ENCODE peak calls at places on chromosomes 2 and 18, in eight cellular contexts. Y is cardiac fibroblast, V is A549, J is tibial nerve, Q is AG09309, F is lower lobe of right lung, R is pancreas, C is tibial artery. O is an unnamed sample.

GRCh38 chr2:71749671-71750101 is 296.3 kb downstream of the DYSF start:
- DNase-seq in Q (peak), Y (peak), F (no peak), J (no peak), V (no peak), C (no peak), R (no peak), O (peak)

GRCh38 chr2:157895531-157895930 is 19.4 kb upstream of the ACVR1 start:
- DNase-seq in C (no peak), F (no peak), V (no peak), R (no peak), Q (no peak), J (no peak), Y (peak), O (peak)

GRCh38 chr18:48238206-48238605 is 171.0 kb downstream of the ZBTB7C start:
- DNase-seq in F (no peak), Y (peak), Q (no peak), V (no peak), R (no peak), J (no peak), C (no peak), O (peak)

GRCh38 chr2:101697124-101697793 is at the start of gene MAP4K4:
- DNase-seq in R (peak), Q (peak), C (peak), J (peak), F (peak), Y (peak), V (peak), O (peak)

GRCh38 chr2:128604045-128604444 is 285.4 kb upstream of the HS6ST1 start:
- DNase-seq in J (no peak), R (peak), V (no peak), F (no peak), Y (no peak), Q (no peak), C (no peak), O (no peak)

GRCh38 chr2:169828141-169828811 is 1.0 kb downstream of the UBR3 start:
- DNase-seq in Q (no peak), V (peak), F (peak), Y (peak), R (no peak), C (peak), J (no peak), O (peak)

GRCh38 chr18:41165625-41166024 is 789.4 kb upstream of the PIK3C3 start:
- DNase-seq in F (no peak), Y (no peak), Q (no peak), R (no peak), V (no peak), C (no peak), J (no peak), O (no peak)

GRCh38 chr2:165114345-165114943 is 89.4 kb downstream of the SCN3A start:
- DNase-seq in C (no peak), Y (peak), J (no peak), F (no peak), V (no peak), Q (no peak), R (no peak), O (peak)

GRCh38 chr2:72367530-72368225 is 220.0 kb upstream of the CYP26B1 start:
- DNase-seq in Y (peak), F (peak), V (peak), R (no peak), C (peak), J (no peak), Q (peak), O (peak)

GRCh38 chr2:63899639-63900038 is 57.9 kb downstream of the UGP2 start:
- DNase-seq in Q (no peak), Y (no peak), C (no peak), R (no peak), V (no peak), F (no peak), J (no peak), O (peak)

GRCh38 chr2:101089942-101090799 is 61.0 kb downstream of the TBC1D8 start:
- DNase-seq in C (no peak), R (no peak), J (no peak), V (no peak), Y (no peak), F (no peak), Q (no peak), O (no peak)

GRCh38 chr18:12862467-12862866 is 21.6 kb downstream of the PTPN2 start:
- DNase-seq in R (no peak), Y (no peak), Q (no peak), J (no peak), F (no peak), C (no peak), V (no peak), O (no peak)

GRCh38 chr18:73888565-73888964 is 259.1 kb downstream of the FBXO15 start:
- DNase-seq in J (no peak), R (no peak), V (no peak), Y (no peak), F (no peak), Q (no peak), C (no peak), O (no peak)

GRCh38 chr2:241066171-241066892 is 35.8 kb downstream of the MTERF4 start:
- DNase-seq in V (no peak), Q (no peak), F (no peak), R (peak), Y (no peak), C (no peak), J (no peak), O (no peak)

GRCh38 chr2:173959358-173959884 is 5.8 kb downstream of the SP3 start:
- DNase-seq in Q (no peak), Y (no peak), J (no peak), R (no peak), F (no peak), V (no peak), C (no peak), O (no peak)
- H3K4me3 ChIP-seq in Q (no peak), Y (no peak), J (no peak), R (no peak), F (no peak), V (no peak), C (no peak), O (no peak)

GRCh38 chr2:179952658-179953057 is 54.4 kb downstream of the CWC22 start:
- DNase-seq in Q (no peak), J (no peak), C (no peak), R (no peak), V (no peak), F (no peak), Y (no peak), O (no peak)
- H3K4me3 ChIP-seq in Q (no peak), J (no peak), C (no peak), R (no peak), V (no peak), F (no peak), Y (no peak), O (no peak)

GRCh38 chr2:5596848-5597247 is 95.3 kb upstream of the SOX11 start:
- DNase-seq in J (no peak), Q (no peak), Y (no peak), F (no peak), C (no peak), V (no peak), R (no peak), O (no peak)

GRCh38 chr2:5589183-5589582 is 103.0 kb upstream of the SOX11 start:
- DNase-seq in C (no peak), J (no peak), Y (no peak), F (no peak), Q (no peak), R (no peak), V (no peak), O (no peak)

GRCh38 chr2:5590836-5591235 is 101.3 kb upstream of the SOX11 start:
- DNase-seq in C (no peak), V (no peak), J (no peak), Y (no peak), F (no peak), Q (no peak), R (no peak), O (no peak)

GRCh38 chr2:5594288-5594687 is 97.9 kb upstream of the SOX11 start:
- DNase-seq in C (no peak), Y (no peak), F (no peak), J (no peak), R (no peak), Q (no peak), V (no peak), O (no peak)

GRCh38 chr2:5592906-5593305 is 99.3 kb upstream of the SOX11 start:
- DNase-seq in R (no peak), F (no peak), Q (no peak), V (no peak), J (no peak), C (no peak), Y (no peak), O (no peak)
- H3K4me3 ChIP-seq in R (no peak), F (no peak), Q (no peak), V (no peak), J (no peak), C (no peak), Y (no peak), O (no peak)

DNA sequence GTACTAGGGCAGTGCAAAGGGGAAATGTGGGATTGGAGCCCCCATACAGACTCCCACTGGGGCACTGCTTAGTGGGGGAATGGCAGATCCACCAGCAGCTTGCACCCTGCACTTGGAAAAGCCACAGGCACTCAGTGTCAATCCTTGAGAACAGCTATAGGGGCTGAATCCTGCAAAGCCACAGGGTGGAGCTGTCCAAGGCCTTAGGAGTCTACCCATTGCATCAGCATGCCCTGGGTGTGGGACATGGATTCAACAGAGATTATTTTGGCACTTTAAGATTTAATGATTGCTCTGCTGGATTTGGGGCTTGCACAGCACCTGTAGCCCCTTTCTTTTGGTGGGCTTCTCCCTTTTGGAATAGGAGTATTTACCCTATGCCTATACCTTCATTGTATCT is 8.6 kb upstream of the ZNF24 start:
- DNase-seq in R (no peak), C (no peak), Q (no peak), J (no peak), V (no peak), Y (no peak), F (no peak), O (no peak)
- H3K4me3 ChIP-seq in R (no peak), C (no peak), Q (no peak), J (no peak), V (no peak), Y (no peak), F (no peak), O (no peak)

GRCh38 chr2:238285653-238286082 is 2.7 kb downstream of the PER2 start:
- DNase-seq in R (no peak), Q (peak), J (peak), Y (peak), V (peak), F (peak), C (peak), O (peak)
- H3K4me3 ChIP-seq in R (no peak), Q (no peak), J (no peak), Y (no peak), V (peak), F (no peak), C (peak), O (no peak)

DNA sequence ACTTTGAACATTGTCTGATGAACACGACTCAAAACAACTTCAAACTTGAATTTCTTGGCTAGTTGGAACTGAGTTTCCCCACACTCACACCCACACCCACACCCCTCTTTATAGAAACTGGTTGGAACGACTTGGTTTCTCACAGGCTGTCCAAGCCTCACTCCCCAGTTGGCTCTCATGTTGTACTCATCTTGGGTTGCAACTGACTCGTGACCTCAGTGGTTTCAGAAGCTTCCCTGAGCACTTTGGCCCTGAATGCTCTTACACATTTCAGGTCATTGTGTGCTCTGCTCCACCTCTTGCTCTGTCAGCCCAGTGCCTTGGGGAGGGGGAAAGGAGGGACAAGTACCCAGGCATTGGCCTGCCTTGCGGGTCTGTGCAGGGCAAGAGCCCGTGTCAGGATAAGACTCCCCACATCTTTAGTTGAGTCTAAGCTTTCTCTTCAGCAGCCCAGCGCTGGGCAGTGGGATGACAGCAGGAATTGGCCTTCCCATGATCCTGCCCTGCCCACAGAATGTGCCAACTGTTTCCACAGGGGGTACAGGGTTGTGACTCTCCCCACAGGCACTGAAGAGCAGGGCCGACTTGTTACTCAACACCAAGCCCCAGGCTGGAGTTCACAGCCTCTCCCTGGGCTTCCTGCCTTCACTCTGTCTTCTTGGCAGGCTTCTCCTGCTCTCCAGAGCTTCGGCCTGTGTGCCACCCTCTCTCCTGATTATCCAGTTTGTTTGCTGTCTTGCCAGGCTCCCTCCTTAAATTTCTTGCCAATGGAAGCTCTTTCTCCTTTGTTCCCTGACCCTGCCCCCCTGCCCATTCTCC is 104.6 kb downstream of the RTN4 start:
- DNase-seq in Y (peak), V (peak), Q (peak), F (no peak), C (peak), R (no peak), J (peak), O (peak)
- H3K4me3 ChIP-seq in Y (no peak), V (no peak), Q (no peak), F (no peak), C (no peak), R (no peak), J (no peak), O (no peak)

GRCh38 chr2:9678554-9678953 is 47.8 kb upstream of the YWHAQ start:
- DNase-seq in F (no peak), V (no peak), C (no peak), J (no peak), R (no peak), Q (no peak), Y (no peak), O (no peak)
- H3K4me3 ChIP-seq in F (no peak), V (no peak), C (no peak), J (no peak), R (no peak), Q (no peak), Y (no peak), O (no peak)

GRCh38 chr2:195686564-195686963 is 29.5 kb downstream of the SLC39A10 start:
- DNase-seq in Y (no peak), J (no peak), F (no peak), R (no peak), C (no peak), Q (no peak), V (no peak), O (no peak)

GRCh38 chr2:195687320-195688086 is 30.5 kb downstream of the SLC39A10 start:
- DNase-seq in Y (no peak), R (no peak), Q (no peak), V (no peak), F (no peak), C (no peak), J (no peak), O (no peak)

GRCh38 chr2:195677884-195678283 is 20.9 kb downstream of the SLC39A10 start:
- DNase-seq in F (no peak), J (no peak), Y (peak), Q (no peak), V (no peak), R (no peak), C (no peak), O (no peak)

GRCh38 chr2:195682077-195682476 is 25.1 kb downstream of the SLC39A10 start:
- DNase-seq in V (no peak), Q (no peak), C (no peak), F (no peak), R (no peak), Y (no peak), J (no peak), O (no peak)

DNA sequence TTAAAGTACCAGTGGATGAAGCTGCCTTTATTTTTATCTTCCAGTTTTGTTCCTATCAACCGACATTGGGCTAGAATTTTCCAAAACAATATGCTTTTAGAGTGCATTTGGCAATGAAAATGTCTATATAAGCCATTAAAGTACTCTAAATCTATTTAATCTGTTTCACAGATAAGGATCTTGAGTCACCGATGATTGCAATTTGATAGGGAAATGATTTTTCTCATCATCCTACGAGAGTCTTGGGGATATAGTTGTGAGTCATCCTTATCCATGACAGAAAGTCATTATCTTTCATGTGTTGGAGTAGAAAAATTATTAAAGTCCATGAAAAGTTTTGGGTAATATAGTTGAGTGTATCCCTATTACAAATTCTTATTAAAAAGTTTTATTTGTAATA is 26.1 kb downstream of the SLC39A10 start:
- DNase-seq in F (no peak), Q (peak), J (no peak), Y (no peak), R (no peak), C (no peak), V (no peak), O (peak)
- H3K4me3 ChIP-seq in F (no peak), Q (no peak), J (no peak), Y (no peak), R (no peak), C (no peak), V (no peak), O (no peak)

DNA sequence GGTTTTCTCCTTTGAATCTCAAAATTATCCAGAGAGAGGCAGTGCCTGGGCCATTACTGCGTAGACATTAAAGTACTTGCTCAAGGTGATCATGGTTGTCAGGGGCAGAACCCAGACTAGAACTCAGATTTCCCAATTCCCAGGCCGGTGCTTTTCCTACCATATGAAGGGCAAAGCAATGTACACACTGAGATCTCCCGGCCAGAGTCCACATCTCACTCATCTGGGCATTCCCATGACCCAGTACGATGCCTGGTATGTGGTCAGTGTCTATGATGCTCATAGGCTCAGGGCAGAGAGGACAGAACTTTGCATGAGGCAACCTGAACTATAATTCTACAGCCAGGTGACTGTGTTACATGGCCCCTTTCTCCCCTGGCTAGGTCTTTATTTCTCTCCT is 531.4 kb downstream of the TDRD15 start:
- DNase-seq in R (no peak), C (no peak), Y (no peak), Q (no peak), F (no peak), J (no peak), V (no peak), O (no peak)
- H3K4me3 ChIP-seq in R (no peak), C (no peak), Y (no peak), Q (no peak), F (no peak), J (no peak), V (no peak), O (no peak)